ENCODE peak calls at places on chromosome 13, in six cellular contexts. V is IMR-90; H is fibroblast of lung; I is right atrium auricular region; Q is CD8-positive, alpha-beta memory T cell; M is BJ. R is an unnamed sample.

GRCh38 chr13:49444517-49445395 is 682 bp downstream of the SETDB2 start:
- DNase-seq in M (peak; percentile 51), Q (peak; percentile 61), H (peak; percentile 69), V (peak; percentile 68), I (peak; percentile 60), R (peak; percentile 69)

GRCh38 chr13:112793545-112794445 is 104.0 kb downstream of the ATP11A start:
- DNase-seq in H (no peak), I (peak; percentile 52), M (no peak), Q (peak; percentile 37), V (no peak), R (no peak)

GRCh38 chr13:43626994-43627393 is 159.8 kb downstream of the ENOX1 start:
- DNase-seq in H (no peak), Q (no peak), V (no peak), M (no peak), I (no peak), R (no peak)

GRCh38 chr13:85040176-85040660 is 759.0 kb downstream of the SLITRK6 start:
- DNase-seq in H (no peak), I (no peak), Q (no peak), M (no peak), V (no peak), R (no peak)

GRCh38 chr13:23440821-23441608 is 7.5 kb upstream of the SACS start:
- DNase-seq in Q (no peak), I (no peak), H (no peak), V (peak; percentile 15), M (no peak), R (peak; percentile 22)

GRCh38 chr13:33066329-33066728 is 50.1 kb downstream of the KL start:
- DNase-seq in M (no peak), Q (no peak), V (no peak), I (no peak), H (no peak), R (no peak)

GRCh38 chr13:43815204-43815603 is 28.4 kb upstream of the ENOX1 start:
- DNase-seq in M (no peak), V (peak; percentile 88), H (peak; percentile 51), Q (no peak), I (no peak), R (peak; percentile 10)

GRCh38 chr13:100063333-100063732 is 25.6 kb upstream of the PCCA start:
- DNase-seq in H (peak; percentile 80), V (peak; percentile 44), Q (no peak), I (no peak), M (no peak), R (no peak)

GRCh38 chr13:30905932-30906383 is at the start of gene MEDAG:
- DNase-seq in Q (no peak), H (peak; percentile 78), V (peak; percentile 57), I (peak; percentile 95), M (no peak), R (peak; percentile 18)

GRCh38 chr13:62687727-62688126 is 1272.1 kb upstream of the PCDH20 start:
- DNase-seq in H (no peak), V (no peak), M (no peak), I (no peak), Q (no peak), R (no peak)

GRCh38 chr13:98905199-98905598 is 72.7 kb downstream of the DOCK9 start:
- DNase-seq in V (no peak), Q (no peak), M (no peak), H (no peak), I (no peak), R (no peak)

GRCh38 chr13:113489549-113490495 is 689 bp downstream of the DCUN1D2 start:
- DNase-seq in H (peak; percentile 44), I (no peak), Q (peak; percentile 56), V (peak; percentile 41), M (no peak), R (peak; percentile 26)

GRCh38 chr13:87666826-87667225 is 4.3 kb upstream of the SLITRK5 start:
- DNase-seq in H (peak; percentile 68), I (no peak), V (no peak), M (no peak), Q (no peak), R (no peak)

GRCh38 chr13:99214691-99215090 is 14.0 kb downstream of the UBAC2 start:
- DNase-seq in M (no peak), H (no peak), V (no peak), Q (no peak), I (no peak), R (no peak)

GRCh38 chr13:114059946-114060860 is 72.2 kb downstream of the RASA3 start:
- DNase-seq in Q (no peak), V (no peak), I (no peak), H (no peak), M (no peak), R (no peak)

GRCh38 chr13:28822801-28823200 is 2.7 kb downstream of the MTUS2 start:
- DNase-seq in Q (no peak), H (no peak), V (no peak), I (no peak), M (no peak), R (no peak)

GRCh38 chr13:70960841-70961443 is 852.7 kb upstream of the KLHL1 start:
- DNase-seq in H (peak; percentile 69), M (no peak), I (no peak), Q (no peak), V (peak; percentile 13), R (peak; percentile 35)

GRCh38 chr13:78675112-78675511 is 16.2 kb upstream of the OBI1 start:
- DNase-seq in V (no peak), I (no peak), H (no peak), Q (no peak), M (no peak), R (no peak)

GRCh38 chr13:20623000-20623399 is 56.0 kb downstream of the IFT88 start:
- DNase-seq in Q (no peak), V (no peak), M (no peak), I (no peak), H (no peak), R (no peak)

GRCh38 chr13:20624213-20624612 is 57.3 kb downstream of the IFT88 start:
- DNase-seq in Q (no peak), I (no peak), H (no peak), V (no peak), M (no peak), R (no peak)
- H3K4me3 ChIP-seq in Q (no peak overlapping the region), I (no peak overlapping the region), H (no peak overlapping the region), V (no peak overlapping the region), M (no peak overlapping the region), R (no peak overlapping the region)

GRCh38 chr13:109780880-109781383 is 5.5 kb downstream of the IRS2 start:
- DNase-seq in Q (no peak), I (no peak), M (no peak), V (no peak), H (no peak), R (no peak)
- H3K4me3 ChIP-seq in Q (no peak overlapping the region), I (peak overlapping the region; percentile 62), M (peak overlapping the region; percentile 49), V (peak overlapping the region; percentile 18), H (peak overlapping the region; percentile 8), R (peak overlapping the region; percentile 48)

DNA sequence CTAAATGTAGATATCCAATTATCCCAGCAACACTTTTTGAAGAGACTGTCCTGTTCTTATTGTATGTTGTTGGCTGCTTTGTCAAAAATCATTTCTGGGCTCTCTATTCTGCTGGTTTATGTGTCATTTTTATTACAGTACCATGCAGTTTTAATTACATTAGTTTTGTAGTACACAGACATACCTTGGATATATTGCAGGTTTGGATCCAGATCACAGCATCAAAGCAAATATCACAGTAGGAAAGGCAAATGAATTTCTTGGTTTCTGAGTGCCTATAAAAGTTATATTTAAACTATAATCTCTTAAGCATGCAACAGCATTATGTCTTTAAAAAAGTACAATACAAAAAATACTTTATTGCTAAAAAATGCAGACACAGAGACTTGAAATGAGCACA is 564.2 kb upstream of the MIR17HG start:
- DNase-seq in Q (no peak), I (no peak), H (no peak), V (no peak), M (no peak), R (no peak)
- H3K4me3 ChIP-seq in Q (no peak overlapping the region), I (no peak overlapping the region), H (no peak overlapping the region), V (no peak overlapping the region), M (no peak overlapping the region), R (no peak overlapping the region)

GRCh38 chr13:110559429-110559943 is 2.0 kb downstream of the RAB20 start:
- DNase-seq in H (peak; percentile 58), Q (no peak), V (peak; percentile 62), I (no peak), M (no peak), R (peak; percentile 18)
- H3K4me3 ChIP-seq in H (peak overlapping the region; percentile 28), Q (no peak overlapping the region), V (peak overlapping the region; percentile 4), I (peak overlapping the region; percentile 17), M (peak overlapping the region; percentile 18), R (no peak overlapping the region)

GRCh38 chr13:67229438-67230242 is 496 bp downstream of the PCDH9 start:
- DNase-seq in I (no peak), H (peak; percentile 20), V (peak; percentile 10), Q (no peak), M (no peak), R (peak; percentile 17)
- H3K4me3 ChIP-seq in I (peak overlapping the region; percentile 60), H (peak overlapping the region; percentile 75), V (peak overlapping the region; percentile 69), Q (peak overlapping the region; percentile 32), M (peak overlapping the region; percentile 85), R (peak overlapping the region; percentile 68)

DNA sequence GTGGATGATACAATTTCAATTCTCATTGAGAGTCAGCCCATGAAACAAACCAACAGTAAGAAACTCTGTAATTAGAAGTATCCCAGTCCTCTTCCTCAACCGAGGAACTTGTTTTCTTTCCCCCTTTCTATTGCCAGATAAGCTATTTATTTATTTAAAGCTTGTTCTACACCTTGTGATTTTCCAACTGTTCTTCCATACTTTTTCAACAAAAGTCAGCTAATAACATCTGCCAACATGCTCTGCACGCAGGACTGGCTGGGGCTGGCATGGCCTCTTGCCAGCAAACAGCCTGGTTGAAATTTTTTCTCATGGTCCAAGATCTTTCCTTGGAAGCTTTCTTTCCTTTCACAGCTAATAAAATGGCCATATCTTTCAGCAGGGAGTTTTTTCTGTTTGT is 2.9 kb upstream of the IRS2 start:
- DNase-seq in V (no peak), Q (no peak), H (no peak), I (no peak), M (no peak), R (no peak)
- H3K4me3 ChIP-seq in V (no peak overlapping the region), Q (no peak overlapping the region), H (no peak overlapping the region), I (no peak overlapping the region), M (no peak overlapping the region), R (no peak overlapping the region)

R was measured in bronchial epithelial cell.